ENCODE peak calls at places on chromosomes 16 and 17, in four cellular contexts. X, O, K and R are unnamed samples.

GRCh38 chr17:36931096-36931696 is 6.1 kb upstream of the LHX1 start:
- DNase-seq in X (no peak), O (no peak), K (no peak), R (no peak)

GRCh38 chr16:56121156-56121500 is 70.2 kb upstream of the GNAO1 start:
- DNase-seq in X (no peak), O (no peak), K (no peak), R (no peak)

GRCh38 chr16:22008215-22009142 is 568 bp downstream of the MOSMO start:
- DNase-seq in X (no peak), O (no peak), K (peak; percentile 58), R (no peak)

GRCh38 chr17:17408236-17408794 is 68.5 kb upstream of the MED9 start:
- DNase-seq in X (no peak), O (no peak), K (no peak), R (no peak)

GRCh38 chr16:80480664-80481063 is 60.1 kb upstream of the DYNLRB2 start:
- DNase-seq in X (no peak), O (no peak), K (no peak), R (no peak)

GRCh38 chr16:76335187-76335974 is 58.2 kb downstream of the CNTNAP4 start:
- DNase-seq in X (no peak), O (no peak), K (peak; percentile 44), R (no peak)

GRCh38 chr17:28527859-28528258 is 21.7 kb downstream of the FOXN1 start:
- DNase-seq in X (no peak), O (no peak), K (no peak), R (no peak)

GRCh38 chr16:89510526-89510925 is 2.3 kb downstream of the SPG7 start:
- DNase-seq in X (no peak), O (no peak), K (no peak), R (no peak)

GRCh38 chr16:26510924-26511323 is 555.8 kb upstream of the C16orf82 start:
- DNase-seq in X (no peak), O (no peak), K (no peak), R (no peak)

GRCh38 chr17:66507982-66508760 is 205.8 kb downstream of the PRKCA start:
- DNase-seq in X (no peak), O (no peak), K (no peak), R (no peak)

GRCh38 chr17:38911081-38911730 is 14.2 kb upstream of the LASP1NB start:
- DNase-seq in X (no peak), O (no peak), K (no peak), R (no peak)

GRCh38 chr17:49845210-49845782 is 2.6 kb downstream of the TAC4 start:
- DNase-seq in X (no peak), O (no peak), K (no peak), R (no peak)

GRCh38 chr17:60678118-60678444 is 430 bp downstream of the BCAS3 start:
- DNase-seq in X (no peak), O (no peak), K (no peak), R (no peak)

GRCh38 chr16:9647981-9648701 is 534.1 kb downstream of the GRIN2A start:
- DNase-seq in X (peak; percentile 42), O (no peak), K (peak; percentile 63), R (no peak)

GRCh38 chr17:10075919-10076318 is 122.5 kb downstream of the GAS7 start:
- DNase-seq in X (no peak), O (no peak), K (no peak), R (no peak)

GRCh38 chr17:66115246-66115645 is 76.7 kb downstream of the CEP112 start:
- DNase-seq in X (no peak), O (no peak), K (no peak), R (no peak)

GRCh38 chr17:28716740-28717577 is 709 bp downstream of the RAB34 start:
- DNase-seq in X (peak; percentile 43), O (no peak), K (peak; percentile 78), R (no peak)

GRCh38 chr17:76264425-76264754 is 758 bp upstream of the UBALD2 start:
- DNase-seq in X (no peak), O (no peak), K (no peak), R (no peak)

GRCh38 chr17:44198721-44199552 is 747 bp downstream of the ATXN7L3 start:
- DNase-seq in X (peak; percentile 37), O (no peak), K (peak; percentile 89), R (no peak)

GRCh38 chr16:8777217-8777616 is 20.2 kb downstream of the TMEM186 start:
- DNase-seq in X (no peak), O (no peak), K (no peak), R (no peak)

GRCh38 chr17:44279586-44280344 is 11.8 kb upstream of the SLC4A1 start:
- DNase-seq in X (no peak), O (no peak), K (no peak), R (peak; percentile 25)

GRCh38 chr17:7838291-7839075 is 4.5 kb downstream of the KDM6B start:
- DNase-seq in X (peak; percentile 82), O (no peak), K (peak; percentile 92), R (peak; percentile 74)

GRCh38 chr16:12500771-12501170 is 302.9 kb downstream of the CPPED1 start:
- DNase-seq in X (no peak), O (no peak), K (no peak), R (no peak)

GRCh38 chr17:60573139-60573975 is 26.6 kb upstream of the PPM1D start:
- DNase-seq in X (no peak), O (no peak), K (no peak), R (no peak)

GRCh38 chr17:19378416-19379293 is at the start of gene MAPK7:
- DNase-seq in X (no peak), O (no peak), K (no peak), R (no peak)

GRCh38 chr16:20611350-20611902 is 35.3 kb upstream of the ACSM2B start:
- DNase-seq in X (no peak), O (no peak), K (no peak), R (no peak)

DNA sequence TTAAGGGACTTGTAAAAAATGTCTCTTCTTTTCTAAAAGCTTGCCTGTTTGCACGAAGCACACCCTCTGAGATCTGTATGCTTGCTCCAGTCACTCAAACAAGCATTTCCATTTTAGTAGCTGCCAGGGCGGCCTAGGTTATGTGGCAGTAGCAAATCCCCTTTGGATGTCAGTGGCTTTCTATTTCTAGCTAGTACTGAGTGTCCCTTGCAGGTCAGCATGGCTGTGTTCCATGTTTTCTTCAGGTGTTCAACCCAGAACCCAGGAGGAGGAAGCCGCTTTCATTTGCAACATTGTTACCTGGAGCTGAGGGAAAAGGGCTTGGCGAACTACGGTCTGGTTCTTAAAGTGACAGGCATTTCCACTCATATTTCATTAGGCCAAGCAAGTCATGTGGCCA is 36.4 kb downstream of the FOXL1 start:
- DNase-seq in X (no peak), O (no peak), K (no peak), R (no peak)
- H3K27ac ChIP-seq in X (no peak overlapping the region), O (no peak overlapping the region), K (no peak overlapping the region), R (no peak overlapping the region)

GRCh38 chr17:56570199-56570598 is 23.3 kb upstream of the NOG start:
- DNase-seq in X (no peak), O (no peak), K (no peak), R (no peak)
- H3K27ac ChIP-seq in X (no peak overlapping the region), O (no peak overlapping the region), K (no peak overlapping the region), R (no peak overlapping the region)

DNA sequence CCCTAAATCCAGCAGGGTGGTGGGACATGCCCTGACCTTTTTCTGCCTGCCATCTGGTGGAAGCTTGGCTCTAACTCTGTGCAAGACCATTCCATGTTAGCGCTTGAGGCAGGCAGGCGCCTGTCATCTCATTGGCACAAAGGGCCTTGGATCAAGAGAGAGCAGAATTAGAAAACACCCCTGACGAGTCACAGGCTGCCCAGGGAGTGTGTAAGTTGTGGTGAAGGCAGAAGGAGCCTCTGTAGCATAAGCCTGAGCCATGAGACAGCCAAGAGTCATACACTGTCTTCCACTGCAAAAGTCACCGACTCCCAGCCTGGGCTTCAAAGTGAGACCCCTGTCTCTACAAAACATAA is 6.0 kb downstream of the NUBP1 start:
- DNase-seq in X (no peak), O (no peak), K (no peak), R (no peak)
- H3K27ac ChIP-seq in X (no peak overlapping the region), O (no peak overlapping the region), K (no peak overlapping the region), R (no peak overlapping the region)

GRCh38 chr16:68470461-68471150 is 22.3 kb upstream of the SMPD3 start:
- DNase-seq in X (no peak), O (no peak), K (no peak), R (peak; percentile 4)
- H3K27ac ChIP-seq in X (no peak overlapping the region), O (no peak overlapping the region), K (no peak overlapping the region), R (peak overlapping the region; percentile 70)

GRCh38 chr16:28292731-28293588 is 635 bp downstream of the SBK1 start:
- DNase-seq in X (peak; percentile 38), O (no peak), K (peak; percentile 88), R (peak; percentile 35)

GRCh38 chr16:28297308-28297707 is 5.0 kb downstream of the SBK1 start:
- DNase-seq in X (no peak), O (no peak), K (no peak), R (no peak)

GRCh38 chr16:28293589-28293935 is 1.2 kb downstream of the SBK1 start:
- DNase-seq in X (no peak), O (no peak), K (no peak), R (no peak)

GRCh38 chr16:28294201-28294600 is 1.9 kb downstream of the SBK1 start:
- DNase-seq in X (no peak), O (no peak), K (no peak), R (no peak)

DNA sequence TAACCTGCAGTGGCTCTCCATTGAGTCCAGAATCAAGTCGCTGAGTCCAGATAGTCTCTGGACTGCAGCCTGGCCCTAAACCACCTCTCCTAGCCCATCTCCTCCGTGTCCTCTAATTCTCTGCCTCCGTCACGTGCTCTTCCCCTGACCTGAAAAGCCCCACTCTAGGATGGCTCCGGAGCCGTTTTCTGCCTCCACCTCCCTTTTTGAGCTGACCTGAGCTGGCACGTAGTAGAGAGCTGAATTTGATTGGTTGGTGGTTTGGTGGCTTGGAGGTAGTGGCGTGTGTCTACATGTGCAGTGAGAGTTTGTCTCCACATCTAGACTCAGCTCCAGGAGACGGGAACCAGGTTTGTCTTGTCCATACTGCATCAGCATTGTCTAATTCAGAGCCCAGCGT is 2.9 kb downstream of the SBK1 start:
- DNase-seq in X (no peak), O (no peak), K (no peak), R (no peak)
- H3K27ac ChIP-seq in X (no peak overlapping the region), O (no peak overlapping the region), K (no peak overlapping the region), R (no peak overlapping the region)

GRCh38 chr17:40333781-40334453 is 24.9 kb downstream of the RARA start:
- DNase-seq in X (no peak), O (no peak), K (no peak), R (no peak)
- H3K27ac ChIP-seq in X (no peak overlapping the region), O (no peak overlapping the region), K (no peak overlapping the region), R (no peak overlapping the region)

GRCh38 chr16:24507959-24508358 is 31.4 kb upstream of the RBBP6 start:
- DNase-seq in X (peak; percentile 26), O (no peak), K (no peak), R (no peak)
- H3K27ac ChIP-seq in X (no peak overlapping the region), O (no peak overlapping the region), K (no peak overlapping the region), R (no peak overlapping the region)

DNA sequence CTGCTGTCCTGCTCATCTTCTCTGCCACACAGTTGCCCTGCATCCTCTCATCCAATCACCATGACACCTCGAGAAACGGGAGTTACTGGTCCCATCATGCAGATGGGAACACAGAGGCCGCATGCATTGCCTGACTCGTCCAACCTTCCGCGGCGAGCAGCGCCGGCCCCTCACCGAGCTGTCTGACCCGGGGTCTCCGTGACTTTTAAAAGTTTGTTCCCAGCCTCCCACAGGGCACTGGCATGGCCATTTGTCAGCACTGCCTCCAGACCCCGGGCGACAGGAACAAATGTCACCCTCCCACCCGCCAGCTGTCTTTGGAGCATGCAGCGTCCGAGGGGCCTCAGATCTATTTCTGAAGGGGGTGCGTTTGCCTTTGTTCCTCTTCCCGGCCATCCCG is 347.8 kb downstream of the FOXL1 start:
- DNase-seq in X (no peak), O (no peak), K (no peak), R (no peak)
- H3K27ac ChIP-seq in X (no peak overlapping the region), O (no peak overlapping the region), K (no peak overlapping the region), R (no peak overlapping the region)